ENCODE peak calls at places on chromosomes 7 and 10, in nine cellular contexts. One of them, this sample, is unnamed.

GRCh38 chr10:15387021-15387420 is 15.9 kb upstream of the FAM171A1 start:
- DNase-seq in sciatic nerve: no peak
- DNase-seq in H54: no peak
- DNase-seq in cardiac muscle cell: no peak
- DNase-seq in activated T-cell treated with anti-CD3 and anti-CD28 coated beads, Interleukin-2, amount 50 U/mL, for 4 hours: no peak
- DNase-seq in occipital lobe: no peak
- DNase-seq in skeletal muscle cell: no peak
- DNase-seq in ascending aorta: no peak
- DNase-seq in spleen: no peak
- DNase-seq in this sample: no peak

GRCh38 chr7:27248911-27249723 is 6.5 kb downstream of the EVX1 start:
- DNase-seq in cardiac muscle cell: no peak
- DNase-seq in skeletal muscle cell: no peak
- DNase-seq in sciatic nerve: no peak
- DNase-seq in activated T-cell treated with anti-CD3 and anti-CD28 coated beads, Interleukin-2, amount 50 U/mL, for 4 hours: no peak
- DNase-seq in ascending aorta: no peak
- DNase-seq in spleen: no peak
- DNase-seq in H54: no peak
- DNase-seq in occipital lobe: no peak
- DNase-seq in this sample: no peak

GRCh38 chr10:5480162-5480931 is 19.0 kb downstream of the CALML5 start:
- DNase-seq in H54: no peak
- DNase-seq in sciatic nerve: peak; percentile 35
- DNase-seq in cardiac muscle cell: no peak
- DNase-seq in spleen: no peak
- DNase-seq in activated T-cell treated with anti-CD3 and anti-CD28 coated beads, Interleukin-2, amount 50 U/mL, for 4 hours: no peak
- DNase-seq in occipital lobe: no peak
- DNase-seq in skeletal muscle cell: no peak
- DNase-seq in ascending aorta: no peak
- DNase-seq in this sample: no peak

GRCh38 chr7:27784399-27785053 is 44.6 kb downstream of the TAX1BP1 start:
- DNase-seq in cardiac muscle cell: peak; percentile 28
- DNase-seq in skeletal muscle cell: peak; percentile 17
- DNase-seq in spleen: no peak
- DNase-seq in H54: peak; percentile 45
- DNase-seq in sciatic nerve: no peak
- DNase-seq in activated T-cell treated with anti-CD3 and anti-CD28 coated beads, Interleukin-2, amount 50 U/mL, for 4 hours: no peak
- DNase-seq in ascending aorta: no peak
- DNase-seq in occipital lobe: no peak
- DNase-seq in this sample: no peak

GRCh38 chr7:155694846-155695245 is 50.4 kb downstream of the RBM33 start:
- DNase-seq in cardiac muscle cell: no peak
- DNase-seq in H54: no peak
- DNase-seq in activated T-cell treated with anti-CD3 and anti-CD28 coated beads, Interleukin-2, amount 50 U/mL, for 4 hours: no peak
- DNase-seq in ascending aorta: no peak
- DNase-seq in sciatic nerve: no peak
- DNase-seq in skeletal muscle cell: peak; percentile 6
- DNase-seq in occipital lobe: no peak
- DNase-seq in spleen: no peak
- DNase-seq in this sample: no peak

GRCh38 chr7:40843338-40844026 is 708.7 kb downstream of the SUGCT start:
- DNase-seq in occipital lobe: no peak
- DNase-seq in skeletal muscle cell: no peak
- DNase-seq in cardiac muscle cell: no peak
- DNase-seq in ascending aorta: no peak
- DNase-seq in activated T-cell treated with anti-CD3 and anti-CD28 coated beads, Interleukin-2, amount 50 U/mL, for 4 hours: no peak
- DNase-seq in sciatic nerve: no peak
- DNase-seq in spleen: no peak
- DNase-seq in H54: no peak
- DNase-seq in this sample: no peak

GRCh38 chr7:37216156-37216839 is 232.4 kb downstream of the ELMO1 start:
- DNase-seq in activated T-cell treated with anti-CD3 and anti-CD28 coated beads, Interleukin-2, amount 50 U/mL, for 4 hours: no peak
- DNase-seq in ascending aorta: no peak
- DNase-seq in H54: no peak
- DNase-seq in skeletal muscle cell: no peak
- DNase-seq in spleen: no peak
- DNase-seq in cardiac muscle cell: no peak
- DNase-seq in sciatic nerve: no peak
- DNase-seq in occipital lobe: no peak
- DNase-seq in this sample: no peak

GRCh38 chr7:19773361-19773760 is at the start of gene TMEM196:
- DNase-seq in sciatic nerve: no peak
- DNase-seq in cardiac muscle cell: peak; percentile 13
- DNase-seq in H54: no peak
- DNase-seq in occipital lobe: no peak
- DNase-seq in skeletal muscle cell: no peak
- DNase-seq in ascending aorta: no peak
- DNase-seq in activated T-cell treated with anti-CD3 and anti-CD28 coated beads, Interleukin-2, amount 50 U/mL, for 4 hours: no peak
- DNase-seq in spleen: no peak
- DNase-seq in this sample: no peak

GRCh38 chr10:18576586-18576985 is 74.8 kb downstream of the NSUN6 start:
- DNase-seq in skeletal muscle cell: no peak
- DNase-seq in activated T-cell treated with anti-CD3 and anti-CD28 coated beads, Interleukin-2, amount 50 U/mL, for 4 hours: no peak
- DNase-seq in occipital lobe: no peak
- DNase-seq in spleen: no peak
- DNase-seq in sciatic nerve: no peak
- DNase-seq in cardiac muscle cell: no peak
- DNase-seq in H54: no peak
- DNase-seq in ascending aorta: no peak
- DNase-seq in this sample: no peak